ENCODE peak calls at places on chromosomes 6 and 20, in six cellular contexts. N, E, L, T, V and O are unnamed samples.

GRCh38 chr6:136007355-136007754 is 155.9 kb downstream of the PDE7B start:
- DNase-seq in N (no peak), E (no peak), L (no peak), T (no peak), V (no peak), O (no peak)

GRCh38 chr20:24825591-24825990 is 123.5 kb upstream of the CST7 start:
- DNase-seq in N (no peak), E (no peak), L (no peak), T (no peak), V (no peak), O (no peak)

GRCh38 chr6:44226368-44227137 is 3.2 kb downstream of the SLC29A1 start:
- DNase-seq in N (no peak), E (no peak), L (no peak), T (no peak), V (no peak), O (no peak)

GRCh38 chr6:82270791-82271392 is 23.3 kb upstream of the IBTK start:
- DNase-seq in N (peak), E (no peak), L (peak), T (no peak), V (peak), O (peak)

GRCh38 chr6:134925800-134926199 is 24.1 kb downstream of the ALDH8A1 start:
- DNase-seq in N (no peak), E (no peak), L (peak), T (no peak), V (no peak), O (no peak)

GRCh38 chr6:39068391-39068790 is 19.8 kb downstream of the GLP1R start:
- DNase-seq in N (no peak), E (no peak), L (no peak), T (no peak), V (no peak), O (no peak)

GRCh38 chr20:9573598-9573997 is 59.2 kb downstream of the LAMP5 start:
- DNase-seq in N (no peak), E (no peak), L (no peak), T (no peak), V (no peak), O (no peak)

GRCh38 chr6:105753184-105754097 is 332.7 kb upstream of the PRDM1 start:
- DNase-seq in N (no peak), E (no peak), L (no peak), T (no peak), V (no peak), O (no peak)

GRCh38 chr6:92047886-92048285 is 1371.5 kb downstream of the EPHA7 start:
- DNase-seq in N (no peak), E (no peak), L (no peak), T (no peak), V (no peak), O (no peak)

GRCh38 chr6:30264731-30265130 is 51.5 kb upstream of the TRIM26 start:
- DNase-seq in N (no peak), E (no peak), L (peak), T (no peak), V (no peak), O (no peak)

GRCh38 chr20:32387262-32387661 is 29.1 kb downstream of the ASXL1 start:
- DNase-seq in N (peak), E (peak), L (no peak), T (no peak), V (no peak), O (no peak)

GRCh38 chr20:24160563-24161355 is 172.2 kb upstream of the GGTLC1 start:
- DNase-seq in N (peak), E (peak), L (no peak), T (peak), V (peak), O (peak)

GRCh38 chr20:50144362-50144761 is 9.2 kb downstream of the PEDS1 start:
- DNase-seq in N (no peak), E (no peak), L (peak), T (no peak), V (no peak), O (no peak)

GRCh38 chr6:169489642-169490408 is 212.0 kb downstream of the WDR27 start:
- DNase-seq in N (no peak), E (no peak), L (no peak), T (no peak), V (no peak), O (no peak)

GRCh38 chr6:139597781-139598368 is 223.4 kb upstream of the CITED2 start:
- DNase-seq in N (no peak), E (no peak), L (peak), T (no peak), V (peak), O (no peak)

GRCh38 chr6:7438011-7438410 is 48.4 kb downstream of the RIOK1 start:
- DNase-seq in N (no peak), E (no peak), L (no peak), T (no peak), V (no peak), O (no peak)

GRCh38 chr20:35954907-35955251 is 577 bp upstream of the SCAND1 start:
- DNase-seq in N (peak), E (peak), L (peak), T (peak), V (peak), O (peak)

GRCh38 chr6:111480988-111481830 is 1.8 kb downstream of the REV3L start:
- DNase-seq in N (no peak), E (no peak), L (no peak), T (no peak), V (peak), O (peak)

GRCh38 chr6:14601490-14601889 is 483.9 kb downstream of the CD83 start:
- DNase-seq in N (no peak), E (no peak), L (no peak), T (peak), V (no peak), O (no peak)

GRCh38 chr6:131510094-131510493 is 62.9 kb upstream of the ARG1 start:
- DNase-seq in N (peak), E (no peak), L (no peak), T (no peak), V (no peak), O (peak)

GRCh38 chr20:53926428-53927028 is 143.9 kb downstream of the BCAS1 start:
- DNase-seq in N (peak), E (no peak), L (peak), T (no peak), V (peak), O (peak)

GRCh38 chr20:6590891-6591679 is 176.4 kb upstream of the BMP2 start:
- DNase-seq in N (no peak), E (no peak), L (peak), T (no peak), V (peak), O (no peak)

GRCh38 chr6:156658186-156658585 is 119.0 kb upstream of the ARID1B start:
- DNase-seq in N (no peak), E (no peak), L (no peak), T (no peak), V (no peak), O (no peak)

GRCh38 chr20:57480444-57481152 is 44.3 kb downstream of the CTCFL start:
- DNase-seq in N (peak), E (no peak), L (no peak), T (no peak), V (no peak), O (peak)

GRCh38 chr6:30446259-30446658 is 43.0 kb upstream of the HLA-E start:
- DNase-seq in N (no peak), E (no peak), L (no peak), T (no peak), V (no peak), O (no peak)

GRCh38 chr6:157034433-157035230 is 257.5 kb downstream of the ARID1B start:
- DNase-seq in N (peak), E (no peak), L (peak), T (no peak), V (peak), O (peak)

GRCh38 chr20:48745330-48745729 is 82.5 kb downstream of the PREX1 start:
- DNase-seq in N (no peak), E (no peak), L (no peak), T (no peak), V (peak), O (no peak)

GRCh38 chr6:22062807-22063408 is 233.9 kb downstream of the PRL start:
- DNase-seq in N (peak), E (peak), L (no peak), T (no peak), V (no peak), O (no peak)

GRCh38 chr6:90162648-90163409 is 133.8 kb downstream of the BACH2 start:
- DNase-seq in N (no peak), E (no peak), L (no peak), T (no peak), V (no peak), O (no peak)

GRCh38 chr6:107075951-107076381 is 39.3 kb downstream of the BEND3 start:
- DNase-seq in N (peak), E (no peak), L (peak), T (no peak), V (no peak), O (peak)